ENCODE peak calls at places on chromosomes 4 and X, in nine cellular contexts. R, Q, X, S, I, O, L, M and T are unnamed samples.

GRCh38 chrX:30883141-30883540 is 5.9 kb downstream of the TAB3 start:
- DNase-seq in R (no peak), S (no peak), X (no peak), Q (no peak), O (no peak), I (no peak), L (no peak), M (no peak), T (no peak)

GRCh38 chr4:140144937-140145336 is 9.0 kb downstream of the MAML3 start:
- DNase-seq in S (no peak), R (no peak), Q (no peak), L (no peak), I (no peak), O (no peak), X (no peak), M (no peak), T (no peak)

GRCh38 chrX:136438192-136438591 is 49.6 kb upstream of the BRS3 start:
- DNase-seq in L (no peak), I (no peak), S (no peak), O (no peak), X (no peak), R (no peak), Q (no peak), M (no peak), T (no peak)

GRCh38 chr4:48247142-48247877 is 22.3 kb downstream of the TEC start:
- DNase-seq in X (no peak), M (no peak), I (no peak), R (peak; percentile 51), O (no peak), S (no peak), Q (no peak), L (peak; percentile 46), T (no peak)

GRCh38 chr4:77493829-77494551 is 111.6 kb upstream of the CXCL13 start:
- DNase-seq in S (no peak), X (no peak), Q (no peak), O (no peak), L (no peak), I (no peak), R (no peak), M (no peak), T (no peak)

GRCh38 chrX:150834695-150835094 is 63.8 kb downstream of the CD99L2 start:
- DNase-seq in L (no peak), M (no peak), I (no peak), R (no peak), O (no peak), X (no peak), S (no peak), Q (no peak), T (no peak)

GRCh38 chr4:188992706-188993105 is 853.5 kb downstream of the TRIML1 start:
- DNase-seq in R (no peak), O (no peak), L (peak; percentile 64), S (no peak), I (no peak), Q (no peak), M (no peak), X (no peak), T (no peak)

GRCh38 chr4:154836513-154836912 is 55.4 kb downstream of the RBM46 start:
- DNase-seq in I (no peak), Q (no peak), O (no peak), X (no peak), R (no peak), S (no peak), L (no peak), M (no peak), T (no peak)

GRCh38 chr4:74444891-74445642 is at the start of gene AREG:
- DNase-seq in L (peak; percentile 41), X (peak; percentile 60), S (peak; percentile 71), O (peak; percentile 85), R (peak; percentile 12), I (peak; percentile 68), Q (peak; percentile 96), M (peak; percentile 70), T (peak; percentile 55)

GRCh38 chr4:6200922-6201362 is 593 bp upstream of the JAKMIP1 start:
- DNase-seq in M (no peak), L (no peak), I (no peak), R (no peak), Q (peak; percentile 67), X (no peak), S (no peak), O (no peak), T (no peak)

GRCh38 chr4:136864580-136865185 is 667.6 kb downstream of the PCDH18 start:
- DNase-seq in R (peak; percentile 24), I (no peak), Q (no peak), S (peak; percentile 28), X (peak; percentile 1), L (peak; percentile 81), M (peak; percentile 82), O (no peak), T (peak; percentile 37)

GRCh38 chrX:126165721-126166401 is at the start of gene DCAF12L2:
- DNase-seq in I (no peak), L (no peak), O (no peak), Q (peak; percentile 77), S (no peak), X (peak; percentile 0), R (no peak), M (no peak), T (peak; percentile 14)

GRCh38 chrX:29422034-29422433 is 793.3 kb upstream of the MAGEB2 start:
- DNase-seq in L (no peak), S (no peak), Q (no peak), I (no peak), O (no peak), X (no peak), R (no peak), M (no peak), T (no peak)

GRCh38 chr4:137367608-137368007 is 164.7 kb downstream of the PCDH18 start:
- DNase-seq in M (no peak), I (no peak), S (no peak), Q (no peak), X (no peak), L (peak; percentile 87), O (no peak), R (no peak), T (no peak)

GRCh38 chr4:94603170-94603747 is 151.5 kb downstream of the PDLIM5 start:
- DNase-seq in O (no peak), M (peak; percentile 67), I (peak; percentile 34), L (peak; percentile 96), Q (no peak), R (no peak), X (no peak), S (no peak), T (peak; percentile 45)

DNA sequence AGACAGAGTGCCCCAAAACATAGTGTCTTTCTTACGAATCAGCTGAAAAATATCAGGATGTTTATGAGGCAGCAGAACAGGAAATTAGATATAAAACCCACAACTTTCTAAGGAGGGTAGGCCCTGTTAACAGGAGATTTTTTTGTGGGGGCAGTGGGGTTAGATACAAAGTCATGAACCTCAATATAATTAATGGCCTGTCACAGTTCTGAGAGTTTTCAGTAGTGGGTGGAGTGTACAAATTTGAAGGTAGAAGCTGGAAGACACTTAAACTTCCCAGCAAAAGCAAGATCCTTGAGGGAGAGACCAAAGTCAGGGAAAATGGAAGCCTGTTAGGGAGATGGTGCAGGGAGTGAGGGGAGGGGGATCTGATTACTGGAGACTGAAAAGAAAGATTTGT is 17.4 kb downstream of the PAGE4 start:
- DNase-seq in M (no peak), S (no peak), O (no peak), I (no peak), R (no peak), X (no peak), Q (no peak), L (no peak), T (no peak)
- H3K4me3 ChIP-seq in M (no peak overlapping the region), S (no peak overlapping the region), O (no peak overlapping the region), I (no peak overlapping the region), R (no peak overlapping the region), X (no peak overlapping the region), Q (no peak overlapping the region), L (no peak overlapping the region), T (no peak overlapping the region)

GRCh38 chr4:85993641-85994040 is 366.2 kb downstream of the MAPK10 start:
- DNase-seq in I (no peak), X (no peak), R (no peak), Q (no peak), M (no peak), O (no peak), S (no peak), L (no peak), T (no peak)
- TF ChIP-seq POLR2A in I (no peak), X (no peak), R (no peak), Q (no peak), M (no peak), O (no peak), S (no peak), L (no peak), T (no peak)

DNA sequence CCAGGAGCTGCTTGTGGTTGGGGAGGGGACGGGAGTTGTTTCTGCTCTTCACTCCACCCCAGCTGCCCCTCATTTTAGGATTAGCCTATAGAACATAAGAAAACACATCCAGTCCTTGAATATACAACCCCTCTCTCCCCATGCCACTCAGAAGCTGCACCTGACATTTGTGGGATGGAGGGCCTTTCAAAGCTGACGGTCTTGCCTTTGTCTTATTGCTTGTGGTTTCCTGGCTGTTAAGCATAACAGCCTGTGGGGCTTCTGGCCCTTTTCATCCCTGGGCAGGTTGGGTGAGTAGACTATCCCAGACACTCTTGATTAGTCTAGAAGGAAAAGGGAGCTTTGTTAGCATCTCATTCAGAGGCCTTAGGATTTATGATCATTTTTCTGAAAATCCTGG is 407.6 kb upstream of the BOD1L1 start:
- DNase-seq in Q (no peak), R (no peak), O (no peak), X (no peak), M (no peak), S (no peak), I (no peak), L (no peak), T (no peak)
- H3K4me3 ChIP-seq in Q (no peak overlapping the region), R (no peak overlapping the region), O (no peak overlapping the region), X (no peak overlapping the region), M (no peak overlapping the region), S (no peak overlapping the region), I (no peak overlapping the region), L (no peak overlapping the region), T (no peak overlapping the region)

GRCh38 chr4:473575-474457 is 25.1 kb downstream of the ZNF721 start:
- DNase-seq in M (peak; percentile 100), X (peak; percentile 96), O (peak; percentile 97), L (peak; percentile 99), Q (peak; percentile 99), I (peak; percentile 95), R (peak; percentile 99), S (peak; percentile 95), T (peak; percentile 97)
- TF ChIP-seq POLR2A in M (peak; percentile 90), X (peak; percentile 70), O (peak; percentile 78), L (peak; percentile 90), Q (peak; percentile 26), I (peak; percentile 48), R (peak; percentile 97), S (peak; percentile 87), T (peak; percentile 54)

GRCh38 chrX:123779908-123780396 is 47.1 kb upstream of the THOC2 start:
- DNase-seq in X (no peak), R (no peak), Q (no peak), I (no peak), O (no peak), S (no peak), L (no peak), M (no peak), T (no peak)
- H3K4me3 ChIP-seq in X (no peak overlapping the region), R (no peak overlapping the region), Q (no peak overlapping the region), I (no peak overlapping the region), O (no peak overlapping the region), S (no peak overlapping the region), L (no peak overlapping the region), M (no peak overlapping the region), T (no peak overlapping the region)